ENCODE peak calls at places on chromosomes 1 and 21, in six cellular contexts. W, E, M, I, U and D are unnamed samples.

GRCh38 chr1:55682198-55682597 is 467.0 kb upstream of the USP24 start:
- DNase-seq in E (no peak), U (no peak), I (no peak), W (no peak), M (no peak), D (no peak)

GRCh38 chr1:53365405-53366063 is 37.7 kb upstream of the LRP8 start:
- DNase-seq in W (no peak), U (peak), M (no peak), I (no peak), E (no peak), D (no peak)

GRCh38 chr1:240385551-240385950 is 226.4 kb downstream of the GREM2 start:
- DNase-seq in W (no peak), M (no peak), U (no peak), I (no peak), E (no peak), D (no peak)

GRCh38 chr1:37997256-37998088 is 7.7 kb upstream of the SF3A3 start:
- DNase-seq in W (no peak), U (no peak), I (no peak), M (peak), E (no peak), D (no peak)

GRCh38 chr1:10161121-10161520 is 49.2 kb upstream of the KIF1B start:
- DNase-seq in U (no peak), M (no peak), E (no peak), W (no peak), I (no peak), D (no peak)

GRCh38 chr1:246483204-246483933 is 23.7 kb downstream of the SMYD3 start:
- DNase-seq in E (no peak), W (no peak), U (no peak), M (no peak), I (no peak), D (no peak)

GRCh38 chr1:46527474-46528296 is 23.8 kb downstream of the KNCN start:
- DNase-seq in M (peak), W (peak), U (peak), E (peak), I (peak), D (no peak)

GRCh38 chr1:223706077-223706988 is 6.0 kb upstream of the CAPN2 start:
- DNase-seq in U (no peak), E (no peak), I (no peak), M (no peak), W (no peak), D (no peak)

GRCh38 chr1:18957136-18957521 is 653 bp upstream of the IFFO2 start:
- DNase-seq in W (no peak), I (no peak), E (no peak), U (no peak), M (peak), D (no peak)

GRCh38 chr1:50750021-50750619 is 209.9 kb downstream of the FAF1 start:
- DNase-seq in E (peak), W (no peak), M (no peak), U (no peak), I (no peak), D (no peak)

GRCh38 chr1:203093754-203094410 is 8.1 kb upstream of the MYOG start:
- DNase-seq in U (no peak), M (no peak), W (no peak), E (no peak), I (no peak), D (no peak)

GRCh38 chr1:108749081-108749480 is 2.6 kb downstream of the STXBP3 start:
- DNase-seq in I (no peak), M (no peak), W (no peak), U (no peak), E (no peak), D (no peak)

GRCh38 chr1:32716312-32717126 is 13.9 kb upstream of the SYNC start:
- DNase-seq in E (peak), M (peak), I (no peak), U (no peak), W (peak), D (no peak)

GRCh38 chr1:247332901-247333361 is 1.3 kb upstream of the ZNF496 start:
- DNase-seq in I (no peak), W (no peak), E (peak), U (no peak), M (peak), D (no peak)

GRCh38 chr21:15443740-15444117 is 286.1 kb upstream of the USP25 start:
- DNase-seq in I (no peak), E (no peak), U (no peak), M (no peak), W (no peak), D (no peak)